ENCODE peak calls at places on chromosomes 13 and 19, in five cellular contexts. C is omental fat pad; Z is activated T-helper 9 cell treated with anti-CD3 and anti-CD28 coated beads, Interleukin-2, amount 50 U/mL, for 16 hours; F is stimulated activated CD4-positive, alpha-beta T cell treated with anti-CD3 and anti-CD28 coated beads, Interleukin-1b, Interleukin-23, amount 100 ng/mL, for 24 hours; X is OCI-LY7. M is an unnamed sample.

GRCh38 chr13:62125451-62125850 is 709.8 kb upstream of the PCDH20 start:
- DNase-seq in C (no peak), Z (no peak), F (no peak), X (no peak), M (no peak)

GRCh38 chr19:6216996-6217751 is 62.6 kb downstream of the MLLT1 start:
- DNase-seq in C (no peak), Z (no peak), F (no peak), X (no peak), M (no peak)

GRCh38 chr13:110716235-110716505 is 2.7 kb downstream of the ING1 start:
- DNase-seq in C (no peak), Z (no peak), F (no peak), X (peak; percentile 29), M (no peak)

GRCh38 chr13:102291587-102292218 is 110.1 kb downstream of the FGF14 start:
- DNase-seq in C (no peak), Z (no peak), F (no peak), X (no peak), M (no peak)

GRCh38 chr19:17020380-17020779 is 6.2 kb downstream of the CPAMD8 start:
- DNase-seq in C (no peak), Z (no peak), F (no peak), X (no peak), M (no peak)

GRCh38 chr19:39637891-39638290 is 17.8 kb upstream of the LGALS16 start:
- DNase-seq in C (no peak), Z (no peak), F (no peak), X (no peak), M (no peak)

GRCh38 chr19:11989112-11989456 is 24.2 kb downstream of the ZNF763 start:
- DNase-seq in C (no peak), Z (no peak), F (no peak), X (no peak), M (no peak)

GRCh38 chr19:53670345-53670744 is 38.5 kb downstream of the DPRX start:
- DNase-seq in C (no peak), Z (no peak), F (no peak), X (no peak), M (no peak)

GRCh38 chr13:102197193-102197592 is 204.7 kb downstream of the FGF14 start:
- DNase-seq in C (no peak), Z (no peak), F (no peak), X (no peak), M (no peak)

GRCh38 chr13:40069173-40070044 is 413.9 kb downstream of the COG6 start:
- DNase-seq in C (peak; percentile 49), Z (peak; percentile 56), F (peak; percentile 35), X (peak; percentile 81), M (peak; percentile 51)

GRCh38 chr19:45768644-45769053 is 403 bp downstream of the SIX5 start:
- DNase-seq in C (no peak), Z (no peak), F (no peak), X (peak; percentile 64), M (peak; percentile 28)

GRCh38 chr13:33307820-33308219 is 22.3 kb upstream of the STARD13 start:
- DNase-seq in C (no peak), Z (no peak), F (no peak), X (no peak), M (no peak)

GRCh38 chr19:41876847-41877489 is at the start of gene CD79A:
- DNase-seq in C (no peak), Z (no peak), F (no peak), X (peak; percentile 99), M (no peak)

GRCh38 chr13:24921003-24921402 is 157.0 kb downstream of the RNF17 start:
- DNase-seq in C (no peak), Z (no peak), F (no peak), X (no peak), M (no peak)

GRCh38 chr13:48559638-48560320 is 26.9 kb upstream of the RCBTB2 start:
- DNase-seq in C (no peak), Z (no peak), F (no peak), X (no peak), M (no peak)

GRCh38 chr19:16944626-16945363 is 56.0 kb downstream of the F2RL3 start:
- DNase-seq in C (no peak), Z (no peak), F (no peak), X (no peak), M (no peak)

GRCh38 chr13:42377640-42378382 is 105.9 kb downstream of the AKAP11 start:
- DNase-seq in C (no peak), Z (no peak), F (no peak), X (peak; percentile 73), M (peak; percentile 63)

GRCh38 chr13:99382428-99383133 is 75.4 kb upstream of the GPR183 start:
- DNase-seq in C (no peak), Z (no peak), F (no peak), X (no peak), M (no peak)

GRCh38 chr13:60338754-60339153 is 58.3 kb upstream of the TDRD3 start:
- DNase-seq in C (no peak), Z (no peak), F (no peak), X (no peak), M (no peak)

GRCh38 chr13:52933547-52934167 is 85.2 kb upstream of the PCDH8 start:
- DNase-seq in C (no peak), Z (no peak), F (no peak), X (no peak), M (no peak)

GRCh38 chr13:26785845-26786630 is 25.5 kb upstream of the GPR12 start:
- DNase-seq in C (no peak), Z (peak; percentile 20), F (peak; percentile 1), X (peak; percentile 90), M (peak; percentile 35)